ENCODE peak calls at places on chromosomes 3 and 15, in seven cellular contexts. One of them, this sample, is unnamed.

GRCh38 chr3:61578667-61579367 is 17.4 kb downstream of the PTPRG start:
- DNase-seq in T-helper 9 cell: no peak
- DNase-seq in Karpas-422: no peak
- DNase-seq in psoas muscle: no peak
- DNase-seq in fibroblast of lung: no peak
- DNase-seq in midbrain: no peak
- DNase-seq in M059J: peak; percentile 65
- DNase-seq in this sample: no peak

GRCh38 chr3:125186261-125186770 is 26.2 kb downstream of the SLC12A8 start:
- DNase-seq in psoas muscle: no peak
- DNase-seq in midbrain: no peak
- DNase-seq in Karpas-422: no peak
- DNase-seq in T-helper 9 cell: no peak
- DNase-seq in fibroblast of lung: peak; percentile 60
- DNase-seq in M059J: no peak
- DNase-seq in this sample: no peak

GRCh38 chr3:141336672-141337522 is 31.4 kb upstream of the ZBTB38 start:
- DNase-seq in M059J: peak; percentile 95
- DNase-seq in Karpas-422: peak; percentile 57
- DNase-seq in midbrain: no peak
- DNase-seq in psoas muscle: no peak
- DNase-seq in fibroblast of lung: peak; percentile 92
- DNase-seq in T-helper 9 cell: no peak
- DNase-seq in this sample: no peak

GRCh38 chr3:44125241-44125640 is 116.4 kb upstream of the TOPAZ1 start:
- DNase-seq in psoas muscle: no peak
- DNase-seq in midbrain: no peak
- DNase-seq in M059J: no peak
- DNase-seq in Karpas-422: no peak
- DNase-seq in fibroblast of lung: no peak
- DNase-seq in T-helper 9 cell: no peak
- DNase-seq in this sample: no peak

GRCh38 chr15:70154440-70155347 is 57.0 kb upstream of the TLE3 start:
- DNase-seq in Karpas-422: no peak
- DNase-seq in midbrain: no peak
- DNase-seq in T-helper 9 cell: no peak
- DNase-seq in M059J: peak; percentile 24
- DNase-seq in psoas muscle: peak; percentile 32
- DNase-seq in fibroblast of lung: peak; percentile 63
- DNase-seq in this sample: no peak

GRCh38 chr3:4524423-4524769 is 31.2 kb downstream of the ITPR1 start:
- DNase-seq in Karpas-422: no peak
- DNase-seq in midbrain: no peak
- DNase-seq in T-helper 9 cell: no peak
- DNase-seq in psoas muscle: no peak
- DNase-seq in M059J: no peak
- DNase-seq in fibroblast of lung: peak; percentile 8
- DNase-seq in this sample: peak; percentile 59

GRCh38 chr3:9951962-9952805 is at the start of gene PRRT3:
- DNase-seq in T-helper 9 cell: peak; percentile 41
- DNase-seq in M059J: peak; percentile 31
- DNase-seq in psoas muscle: no peak
- DNase-seq in fibroblast of lung: peak; percentile 45
- DNase-seq in midbrain: no peak
- DNase-seq in Karpas-422: peak; percentile 89
- DNase-seq in this sample: peak; percentile 74

GRCh38 chr3:184460276-184460675 is 80.4 kb downstream of the CHRD start:
- DNase-seq in psoas muscle: no peak
- DNase-seq in Karpas-422: no peak
- DNase-seq in T-helper 9 cell: no peak
- DNase-seq in midbrain: no peak
- DNase-seq in M059J: peak; percentile 20
- DNase-seq in fibroblast of lung: no peak
- DNase-seq in this sample: no peak

GRCh38 chr3:192834428-192834827 is 83.2 kb downstream of the MB21D2 start:
- DNase-seq in M059J: peak; percentile 54
- DNase-seq in T-helper 9 cell: no peak
- DNase-seq in midbrain: no peak
- DNase-seq in psoas muscle: no peak
- DNase-seq in fibroblast of lung: peak; percentile 65
- DNase-seq in Karpas-422: no peak
- DNase-seq in this sample: no peak